ENCODE peak calls at places on chromosome 6, in five cellular contexts. V is Panc1, J is GM12878, D is prostate gland, Q is stomach. O is an unnamed sample. For H3K4me1, the result is how much of the 10 kb centered on the place peaks cover.

GRCh38 chr6:28634758-28635546 is 109.3 kb downstream of the GPX5 start:
- DNase-seq in V (no peak), J (no peak), D (no peak), Q (no peak), O (no peak)

GRCh38 chr6:127022297-127022696 is 96.2 kb upstream of the RSPO3 start:
- DNase-seq in V (no peak), J (no peak), D (peak), Q (peak), O (no peak)

GRCh38 chr6:127200114-127200513 is 66.5 kb upstream of the RNF146 start:
- DNase-seq in V (no peak), J (no peak), D (no peak), Q (no peak), O (no peak)

GRCh38 chr6:39243809-39244208 is 14.5 kb upstream of the KCNK5 start:
- DNase-seq in V (no peak), J (no peak), D (no peak), Q (no peak), O (no peak)

GRCh38 chr6:83488861-83489260 is 23.5 kb upstream of the PRSS35 start:
- DNase-seq in V (no peak), J (no peak), D (no peak), Q (no peak), O (no peak)

GRCh38 chr6:118808794-118809668 is 84.9 kb upstream of the ASF1A start:
- DNase-seq in V (no peak), J (no peak), D (no peak), Q (no peak), O (no peak)

GRCh38 chr6:129766959-129767728 is 57.2 kb upstream of the ARHGAP18 start:
- DNase-seq in V (no peak), J (no peak), D (no peak), Q (peak), O (no peak)

GRCh38 chr6:28322661-28323060 is 13.3 kb downstream of the ZSCAN31 start:
- DNase-seq in V (no peak), J (no peak), D (peak), Q (no peak), O (no peak)

GRCh38 chr6:79173378-79173777 is 61.1 kb downstream of the HMGN3 start:
- DNase-seq in V (no peak), J (no peak), D (no peak), Q (no peak), O (no peak)

GRCh38 chr6:150241751-150242150 is 98.9 kb downstream of the PPP1R14C start:
- DNase-seq in V (no peak), J (no peak), D (no peak), Q (no peak), O (no peak)

GRCh38 chr6:12334524-12335130 is 44.5 kb downstream of the EDN1 start:
- DNase-seq in V (no peak), J (no peak), D (no peak), Q (no peak), O (no peak)

GRCh38 chr6:126075335-126076071 is 89.2 kb downstream of the TRMT11 start:
- DNase-seq in V (no peak), J (no peak), D (no peak), Q (no peak), O (no peak)

GRCh38 chr6:167037762-167038161 is 38.6 kb downstream of the CEP43 start:
- DNase-seq in V (no peak), J (no peak), D (no peak), Q (no peak), O (no peak)

GRCh38 chr6:43097098-43097489 is 21.0 kb downstream of the PTK7 start:
- DNase-seq in V (no peak), J (no peak), D (no peak), Q (no peak), O (no peak)

GRCh38 chr6:136566007-136566487 is 15.8 kb upstream of the MAP7 start:
- DNase-seq in V (no peak), J (no peak), D (peak), Q (peak), O (no peak)

GRCh38 chr6:106692112-106692822 is 62.9 kb downstream of the QRSL1 start:
- DNase-seq in V (no peak), J (no peak), D (peak), Q (peak), O (peak)

GRCh38 chr6:99130897-99131873 is 183.4 kb upstream of the FBXL4 start:
- DNase-seq in V (no peak), J (no peak), D (no peak), Q (no peak), O (no peak)

GRCh38 chr6:133632206-133632605 is 256.7 kb upstream of the TCF21 start:
- DNase-seq in V (no peak), J (no peak), D (no peak), Q (no peak), O (no peak)

GRCh38 chr6:134678436-134678889 is 271.4 kb downstream of the ALDH8A1 start:
- DNase-seq in V (no peak), J (no peak), D (no peak), Q (peak), O (no peak)

GRCh38 chr6:25014806-25015560 is 79.2 kb upstream of the RIPOR2 start:
- DNase-seq in V (no peak), J (no peak), D (no peak), Q (no peak), O (no peak)

GRCh38 chr6:154938245-154938583 is 56.9 kb upstream of the TIAM2 start:
- DNase-seq in V (no peak), J (no peak), D (peak), Q (peak), O (no peak)

GRCh38 chr6:159169557-159170332 is 545 bp downstream of the FNDC1 start:
- DNase-seq in V (no peak), J (no peak), D (no peak), Q (no peak), O (no peak)

GRCh38 chr6:39263299-39264037 is 34.2 kb upstream of the KCNK5 start:
- DNase-seq in V (no peak), J (no peak), D (peak), Q (no peak), O (no peak)

GRCh38 chr6:109424946-109425345 is 15.5 kb downstream of the PPIL6 start:
- DNase-seq in V (no peak), J (no peak), D (no peak), Q (no peak), O (no peak)

GRCh38 chr6:138896104-138896756 is 91.8 kb downstream of the REPS1 start:
- DNase-seq in V (no peak), J (no peak), D (no peak), Q (no peak), O (no peak)

GRCh38 chr6:85449388-85449817 is 480 bp upstream of the NT5E start:
- DNase-seq in V (no peak), J (peak), D (no peak), Q (no peak), O (no peak)

GRCh38 chr6:106037060-106037459 is 49.1 kb upstream of the PRDM1 start:
- DNase-seq in V (no peak), J (no peak), D (no peak), Q (no peak), O (no peak)

GRCh38 chr6:44966449-44967091 is 361.6 kb upstream of the RUNX2 start:
- DNase-seq in V (no peak), J (no peak), D (no peak), Q (no peak), O (no peak)

GRCh38 chr6:28944412-28945006 is 20.7 kb upstream of the TRIM27 start:
- DNase-seq in V (peak), J (peak), D (peak), Q (peak), O (no peak)

GRCh38 chr6:168050225-168050796 is 28.7 kb downstream of the FRMD1 start:
- DNase-seq in V (no peak), J (no peak), D (no peak), Q (no peak), O (no peak)

GRCh38 chr6:168050861-168051586 is 28.0 kb downstream of the FRMD1 start:
- DNase-seq in V (no peak), J (no peak), D (no peak), Q (no peak), O (no peak)

GRCh38 chr6:168049277-168049676 is 29.7 kb downstream of the FRMD1 start:
- DNase-seq in V (no peak), J (no peak), D (no peak), Q (no peak), O (no peak)

GRCh38 chr6:168048724-168049025 is 30.3 kb downstream of the FRMD1 start:
- DNase-seq in V (no peak), J (no peak), D (no peak), Q (no peak), O (no peak)

GRCh38 chr6:168049681-168050224 is 29.3 kb downstream of the FRMD1 start:
- DNase-seq in V (no peak), J (no peak), D (no peak), Q (no peak), O (no peak)
- H3K4me1 ChIP-seq in V (under half), J (under half), D (under half), Q (under half), O (under half)

GRCh38 chr6:90044182-90044832 is 150.0 kb downstream of the GJA10 start:
- DNase-seq in V (no peak), J (no peak), D (no peak), Q (no peak), O (no peak)
- TF ChIP-seq POLR2AphosphoS5 in V (no peak), J (no peak), D (no peak), Q (no peak), O (no peak)

DNA sequence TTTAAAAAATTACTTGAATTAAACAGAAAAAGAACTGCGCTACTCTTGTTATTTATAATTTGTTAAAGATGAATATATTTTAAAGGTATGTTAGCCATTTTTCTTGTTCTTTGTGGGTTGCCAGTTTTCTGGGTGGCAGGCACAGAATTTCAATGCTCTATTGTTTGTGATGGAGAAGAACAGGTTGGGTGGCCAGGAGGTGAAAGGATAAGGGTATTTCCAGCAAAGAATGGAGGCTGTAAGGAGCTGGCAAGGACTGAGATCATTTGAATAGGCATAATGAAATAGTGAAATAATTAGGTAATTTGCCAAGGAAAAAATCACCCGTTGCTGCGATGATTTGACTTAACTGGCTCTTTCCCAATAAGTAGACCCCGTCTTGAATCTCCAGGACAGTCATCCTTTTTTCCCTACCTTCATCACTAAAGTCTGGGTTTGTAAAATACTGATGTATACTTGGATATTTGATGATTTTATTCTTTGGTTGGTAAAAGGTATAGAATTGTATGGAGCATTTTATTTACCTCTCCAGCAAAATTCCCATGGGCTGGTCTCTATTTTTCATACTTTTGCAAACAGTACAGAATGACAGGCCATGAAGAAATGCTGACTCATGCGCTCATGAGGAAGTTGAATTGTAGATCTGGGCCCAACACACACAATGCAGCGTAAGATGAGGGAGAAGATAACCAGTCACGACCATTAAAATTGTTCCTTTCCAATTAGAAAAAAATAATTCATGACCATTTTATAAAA is 2.5 kb upstream of the GCNT2 start:
- DNase-seq in V (no peak), J (no peak), D (peak), Q (no peak), O (peak)
- H3K27ac ChIP-seq in V (peak), J (no peak), D (no peak), Q (peak), O (peak)

GRCh38 chr6:41546866-41547798 is 951 bp downstream of the FOXP4 start:
- DNase-seq in V (no peak), J (no peak), D (no peak), Q (peak), O (peak)
- H3K4me1 ChIP-seq in V (under half), J (under half), D (under half), Q (half or more), O (under half)

GRCh38 chr6:20458051-20458894 is 56.6 kb downstream of the E2F3 start:
- DNase-seq in V (no peak), J (no peak), D (no peak), Q (no peak), O (no peak)
- TF ChIP-seq POLR2AphosphoS5 in V (no peak), J (no peak), D (no peak), Q (no peak), O (no peak)

GRCh38 chr6:17588011-17588410 is 12.1 kb upstream of the FAM8A1 start:
- DNase-seq in V (no peak), J (no peak), D (no peak), Q (no peak), O (no peak)

GRCh38 chr6:17585766-17586502 is 14.2 kb upstream of the FAM8A1 start:
- DNase-seq in V (no peak), J (no peak), D (no peak), Q (no peak), O (no peak)

GRCh38 chr6:17584241-17584803 is 15.8 kb upstream of the FAM8A1 start:
- DNase-seq in V (peak), J (no peak), D (peak), Q (no peak), O (no peak)

GRCh38 chr6:17580518-17581048 is 19.5 kb upstream of the FAM8A1 start:
- DNase-seq in V (no peak), J (no peak), D (no peak), Q (peak), O (peak)

GRCh38 chr6:17583811-17584210 is 16.3 kb upstream of the FAM8A1 start:
- DNase-seq in V (no peak), J (no peak), D (no peak), Q (no peak), O (no peak)
- H3K27ac ChIP-seq in V (no peak), J (no peak), D (peak), Q (peak), O (peak)

DNA sequence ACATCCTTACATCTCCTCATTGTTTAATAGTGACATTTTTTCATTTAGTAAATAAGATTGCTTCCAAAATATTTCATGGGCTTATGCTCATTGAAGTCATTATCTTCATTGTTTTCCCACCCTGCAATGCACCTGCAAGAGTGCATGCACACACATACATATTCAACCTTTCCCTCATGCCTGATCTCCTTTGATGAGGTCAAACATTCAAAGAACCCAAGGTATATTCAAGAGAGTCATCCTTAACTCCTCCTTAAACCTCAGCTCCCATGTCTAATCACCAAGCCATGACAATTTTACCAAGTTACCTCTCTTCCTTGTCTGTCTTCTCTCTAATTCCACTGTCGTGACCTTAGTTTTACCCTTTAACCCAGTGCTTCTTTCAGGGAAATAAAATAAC is 56.5 kb downstream of the HIVEP2 start:
- DNase-seq in V (no peak), J (no peak), D (no peak), Q (no peak), O (no peak)
- H3K4me1 ChIP-seq in V (under half), J (under half), D (under half), Q (under half), O (under half)

GRCh38 chr6:11193434-11193833 is 39.0 kb downstream of the NEDD9 start:
- DNase-seq in V (no peak), J (no peak), D (no peak), Q (no peak), O (no peak)

GRCh38 chr6:11192167-11192566 is 40.3 kb downstream of the NEDD9 start:
- DNase-seq in V (no peak), J (no peak), D (no peak), Q (no peak), O (no peak)

GRCh38 chr6:11197175-11197535 is 35.3 kb downstream of the NEDD9 start:
- DNase-seq in V (no peak), J (no peak), D (no peak), Q (no peak), O (no peak)

GRCh38 chr6:11196511-11197174 is 35.8 kb downstream of the NEDD9 start:
- DNase-seq in V (no peak), J (no peak), D (no peak), Q (no peak), O (no peak)

GRCh38 chr6:11194399-11195274 is 37.8 kb downstream of the NEDD9 start:
- DNase-seq in V (no peak), J (no peak), D (no peak), Q (no peak), O (no peak)
- TF ChIP-seq POLR2AphosphoS5 in V (no peak), J (no peak), D (no peak), Q (no peak), O (no peak)

DNA sequence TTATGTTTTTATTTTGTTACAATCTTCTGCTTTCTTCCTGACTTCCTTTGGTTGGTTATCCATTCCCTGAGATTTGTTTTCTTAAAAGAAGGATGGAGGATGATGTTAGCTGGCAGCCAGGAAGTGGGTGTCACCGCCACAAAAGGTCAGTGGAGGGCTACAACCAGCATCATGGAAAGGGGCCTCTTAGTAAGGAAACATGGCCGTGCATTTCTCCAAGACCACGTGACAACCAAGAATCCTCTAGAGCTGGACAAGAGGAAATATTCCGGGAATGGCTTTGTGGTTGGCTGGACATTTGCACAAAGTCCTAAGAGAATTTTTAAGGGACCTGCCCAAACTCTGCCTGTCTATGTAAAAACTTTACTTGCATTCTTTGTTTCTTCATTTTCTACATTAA is 400.0 kb upstream of the MARCKS start:
- DNase-seq in V (no peak), J (no peak), D (no peak), Q (no peak), O (no peak)
- H3K27ac ChIP-seq in V (no peak), J (no peak), D (no peak), Q (no peak), O (peak)